ENCODE peak calls at places on chromosomes 6 and 20, in eight cellular contexts. One of them, this sample, is unnamed.

GRCh38 chr20:4063631-4064030 is 48.3 kb upstream of the RNF24 start:
- DNase-seq in IMR-90: peak
- DNase-seq in AG04450: no peak
- DNase-seq in GM23248: peak
- DNase-seq in prostate gland: no peak
- DNase-seq in psoas muscle: no peak
- DNase-seq in PC-3: no peak
- DNase-seq in brain microvascular endothelial cell: peak
- DNase-seq in this sample: no peak

GRCh38 chr6:128519931-128520435 is 416 bp downstream of the PTPRK start:
- DNase-seq in IMR-90: no peak
- DNase-seq in AG04450: no peak
- DNase-seq in GM23248: peak
- DNase-seq in prostate gland: peak
- DNase-seq in psoas muscle: no peak
- DNase-seq in PC-3: no peak
- DNase-seq in brain microvascular endothelial cell: no peak
- DNase-seq in this sample: peak

GRCh38 chr6:52877168-52877567 is 32.3 kb downstream of the GSTA3 start:
- DNase-seq in IMR-90: peak
- DNase-seq in AG04450: peak
- DNase-seq in GM23248: peak
- DNase-seq in prostate gland: no peak
- DNase-seq in psoas muscle: no peak
- DNase-seq in PC-3: peak
- DNase-seq in brain microvascular endothelial cell: peak
- DNase-seq in this sample: peak

GRCh38 chr20:24743641-24744040 is 205.4 kb upstream of the CST7 start:
- DNase-seq in IMR-90: no peak
- DNase-seq in AG04450: no peak
- DNase-seq in GM23248: no peak
- DNase-seq in prostate gland: no peak
- DNase-seq in psoas muscle: no peak
- DNase-seq in PC-3: no peak
- DNase-seq in brain microvascular endothelial cell: no peak
- DNase-seq in this sample: no peak

GRCh38 chr6:36873612-36874011 is 991 bp downstream of the PPIL1 start:
- DNase-seq in IMR-90: no peak
- DNase-seq in AG04450: no peak
- DNase-seq in GM23248: no peak
- DNase-seq in prostate gland: no peak
- DNase-seq in psoas muscle: no peak
- DNase-seq in PC-3: peak
- DNase-seq in brain microvascular endothelial cell: no peak
- DNase-seq in this sample: no peak

GRCh38 chr6:140572129-140572528 is 1197.7 kb upstream of the CITED2 start:
- DNase-seq in IMR-90: peak
- DNase-seq in AG04450: peak
- DNase-seq in GM23248: peak
- DNase-seq in prostate gland: no peak
- DNase-seq in psoas muscle: no peak
- DNase-seq in PC-3: peak
- DNase-seq in brain microvascular endothelial cell: peak
- DNase-seq in this sample: peak

GRCh38 chr6:21582651-21583050 is 10.9 kb upstream of the SOX4 start:
- DNase-seq in IMR-90: peak
- DNase-seq in AG04450: no peak
- DNase-seq in GM23248: peak
- DNase-seq in prostate gland: no peak
- DNase-seq in psoas muscle: no peak
- DNase-seq in PC-3: peak
- DNase-seq in brain microvascular endothelial cell: no peak
- DNase-seq in this sample: peak

GRCh38 chr20:48765359-48765758 is 62.4 kb downstream of the PREX1 start:
- DNase-seq in IMR-90: no peak
- DNase-seq in AG04450: no peak
- DNase-seq in GM23248: no peak
- DNase-seq in prostate gland: no peak
- DNase-seq in psoas muscle: no peak
- DNase-seq in PC-3: no peak
- DNase-seq in brain microvascular endothelial cell: no peak
- DNase-seq in this sample: peak

GRCh38 chr20:32539063-32539816 is 45.9 kb downstream of the NOL4L start:
- DNase-seq in IMR-90: no peak
- DNase-seq in AG04450: no peak
- DNase-seq in GM23248: peak
- DNase-seq in prostate gland: no peak
- DNase-seq in psoas muscle: no peak
- DNase-seq in PC-3: no peak
- DNase-seq in brain microvascular endothelial cell: no peak
- DNase-seq in this sample: peak

GRCh38 chr6:64012351-64013060 is 376.9 kb downstream of the PHF3 start:
- DNase-seq in IMR-90: peak
- DNase-seq in AG04450: peak
- DNase-seq in GM23248: peak
- DNase-seq in prostate gland: no peak
- DNase-seq in psoas muscle: no peak
- DNase-seq in PC-3: peak
- DNase-seq in brain microvascular endothelial cell: peak
- DNase-seq in this sample: no peak

GRCh38 chr20:63955281-63955845 is 853 bp downstream of the UCKL1 start:
- DNase-seq in IMR-90: no peak
- DNase-seq in AG04450: no peak
- DNase-seq in GM23248: peak
- DNase-seq in prostate gland: no peak
- DNase-seq in psoas muscle: no peak
- DNase-seq in PC-3: peak
- DNase-seq in brain microvascular endothelial cell: no peak
- DNase-seq in this sample: peak

GRCh38 chr20:34703061-34703572 is 1.0 kb upstream of the TP53INP2 start:
- DNase-seq in IMR-90: no peak
- DNase-seq in AG04450: no peak
- DNase-seq in GM23248: no peak
- DNase-seq in prostate gland: no peak
- DNase-seq in psoas muscle: no peak
- DNase-seq in PC-3: no peak
- DNase-seq in brain microvascular endothelial cell: no peak
- DNase-seq in this sample: peak

GRCh38 chr6:42845327-42845694 is 34.1 kb upstream of the RPL7L1 start:
- DNase-seq in IMR-90: no peak
- DNase-seq in AG04450: no peak
- DNase-seq in GM23248: no peak
- DNase-seq in prostate gland: no peak
- DNase-seq in psoas muscle: no peak
- DNase-seq in PC-3: no peak
- DNase-seq in brain microvascular endothelial cell: no peak
- DNase-seq in this sample: peak

GRCh38 chr20:44967207-44967807 is 995 bp downstream of the STK4 start:
- DNase-seq in IMR-90: no peak
- DNase-seq in AG04450: no peak
- DNase-seq in GM23248: peak
- DNase-seq in prostate gland: no peak
- DNase-seq in psoas muscle: no peak
- DNase-seq in PC-3: peak
- DNase-seq in brain microvascular endothelial cell: no peak
- DNase-seq in this sample: no peak

GRCh38 chr6:37835923-37836322 is 16.4 kb downstream of the ZFAND3 start:
- DNase-seq in IMR-90: no peak
- DNase-seq in AG04450: no peak
- DNase-seq in GM23248: no peak
- DNase-seq in prostate gland: no peak
- DNase-seq in psoas muscle: no peak
- DNase-seq in PC-3: no peak
- DNase-seq in brain microvascular endothelial cell: no peak
- DNase-seq in this sample: no peak

GRCh38 chr6:40732878-40733277 is 145.7 kb upstream of the LRFN2 start:
- DNase-seq in IMR-90: no peak
- DNase-seq in AG04450: no peak
- DNase-seq in GM23248: no peak
- DNase-seq in prostate gland: peak
- DNase-seq in psoas muscle: no peak
- DNase-seq in PC-3: no peak
- DNase-seq in brain microvascular endothelial cell: peak
- DNase-seq in this sample: no peak

GRCh38 chr6:141667580-141668309 is 465.0 kb upstream of the GJE1 start:
- DNase-seq in IMR-90: peak
- DNase-seq in AG04450: no peak
- DNase-seq in GM23248: peak
- DNase-seq in prostate gland: no peak
- DNase-seq in psoas muscle: no peak
- DNase-seq in PC-3: no peak
- DNase-seq in brain microvascular endothelial cell: peak
- DNase-seq in this sample: no peak
- H3K27ac ChIP-seq in IMR-90: no peak
- H3K27ac ChIP-seq in AG04450: no peak
- H3K27ac ChIP-seq in GM23248: no peak
- H3K27ac ChIP-seq in prostate gland: no peak
- H3K27ac ChIP-seq in psoas muscle: no peak
- H3K27ac ChIP-seq in PC-3: no peak
- H3K27ac ChIP-seq in brain microvascular endothelial cell: no peak
- H3K27ac ChIP-seq in this sample: no peak

GRCh38 chr20:1934578-1935573 is 39.7 kb downstream of the SIRPA start:
- DNase-seq in IMR-90: peak
- DNase-seq in AG04450: no peak
- DNase-seq in GM23248: peak
- DNase-seq in prostate gland: no peak
- DNase-seq in psoas muscle: peak
- DNase-seq in PC-3: no peak
- DNase-seq in brain microvascular endothelial cell: peak
- DNase-seq in this sample: peak
- H3K27ac ChIP-seq in IMR-90: no peak
- H3K27ac ChIP-seq in AG04450: peak
- H3K27ac ChIP-seq in GM23248: peak
- H3K27ac ChIP-seq in prostate gland: no peak
- H3K27ac ChIP-seq in psoas muscle: peak
- H3K27ac ChIP-seq in PC-3: no peak
- H3K27ac ChIP-seq in brain microvascular endothelial cell: no peak
- H3K27ac ChIP-seq in this sample: peak

DNA sequence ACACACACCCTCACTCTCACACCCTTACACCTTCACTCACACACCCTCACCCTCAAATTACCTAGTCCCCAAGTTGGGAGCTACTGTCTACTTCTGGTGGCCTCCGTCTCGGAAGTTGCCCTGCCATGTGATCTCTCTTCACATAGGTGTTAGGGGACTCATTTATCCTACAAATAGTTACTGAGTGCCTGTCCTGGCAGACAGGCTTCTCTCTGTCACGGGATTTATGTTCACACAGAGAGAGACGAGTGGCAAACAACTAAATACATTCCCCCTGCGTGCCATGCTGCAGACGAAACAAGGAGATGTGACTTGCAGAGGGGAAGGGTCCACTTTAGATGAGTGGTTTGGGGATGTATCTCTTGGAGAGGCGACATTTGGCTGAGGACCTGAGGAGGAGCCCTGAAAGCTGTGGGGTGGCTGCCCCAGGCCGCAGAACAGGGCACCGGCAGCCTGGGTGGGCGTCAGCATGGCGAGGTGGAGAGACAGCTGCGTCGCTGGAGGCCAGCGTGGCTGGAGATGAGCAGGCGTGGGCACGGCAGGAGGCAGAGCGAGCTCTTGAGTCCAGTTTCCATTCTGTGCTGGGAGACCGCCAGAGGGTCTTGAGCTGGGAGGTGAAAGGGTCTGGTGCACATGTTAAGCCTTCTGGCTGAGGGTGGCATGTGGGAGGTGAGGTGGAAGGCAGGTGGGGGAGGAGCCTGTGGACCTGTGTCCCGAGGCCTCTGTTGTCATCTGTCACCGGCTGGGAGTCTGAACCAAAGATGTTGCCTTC is 17.2 kb downstream of the DYNLT1 start:
- DNase-seq in IMR-90: no peak
- DNase-seq in AG04450: no peak
- DNase-seq in GM23248: no peak
- DNase-seq in prostate gland: no peak
- DNase-seq in psoas muscle: no peak
- DNase-seq in PC-3: no peak
- DNase-seq in brain microvascular endothelial cell: no peak
- DNase-seq in this sample: no peak
- H3K27ac ChIP-seq in IMR-90: no peak
- H3K27ac ChIP-seq in AG04450: no peak
- H3K27ac ChIP-seq in GM23248: no peak
- H3K27ac ChIP-seq in prostate gland: no peak
- H3K27ac ChIP-seq in psoas muscle: no peak
- H3K27ac ChIP-seq in PC-3: no peak
- H3K27ac ChIP-seq in brain microvascular endothelial cell: no peak
- H3K27ac ChIP-seq in this sample: no peak

GRCh38 chr6:149247385-149247763 is 70.1 kb upstream of the TAB2 start:
- DNase-seq in IMR-90: no peak
- DNase-seq in AG04450: no peak
- DNase-seq in GM23248: no peak
- DNase-seq in prostate gland: no peak
- DNase-seq in psoas muscle: no peak
- DNase-seq in PC-3: no peak
- DNase-seq in brain microvascular endothelial cell: no peak
- DNase-seq in this sample: no peak

GRCh38 chr6:149244105-149244504 is 73.4 kb upstream of the TAB2 start:
- DNase-seq in IMR-90: no peak
- DNase-seq in AG04450: no peak
- DNase-seq in GM23248: no peak
- DNase-seq in prostate gland: no peak
- DNase-seq in psoas muscle: no peak
- DNase-seq in PC-3: no peak
- DNase-seq in brain microvascular endothelial cell: no peak
- DNase-seq in this sample: no peak

GRCh38 chr6:149249370-149250357 is 67.8 kb upstream of the TAB2 start:
- DNase-seq in IMR-90: no peak
- DNase-seq in AG04450: no peak
- DNase-seq in GM23248: no peak
- DNase-seq in prostate gland: no peak
- DNase-seq in psoas muscle: no peak
- DNase-seq in PC-3: peak
- DNase-seq in brain microvascular endothelial cell: no peak
- DNase-seq in this sample: no peak

GRCh38 chr6:149248688-149249369 is 68.7 kb upstream of the TAB2 start:
- DNase-seq in IMR-90: no peak
- DNase-seq in AG04450: no peak
- DNase-seq in GM23248: no peak
- DNase-seq in prostate gland: no peak
- DNase-seq in psoas muscle: no peak
- DNase-seq in PC-3: peak
- DNase-seq in brain microvascular endothelial cell: no peak
- DNase-seq in this sample: no peak

DNA sequence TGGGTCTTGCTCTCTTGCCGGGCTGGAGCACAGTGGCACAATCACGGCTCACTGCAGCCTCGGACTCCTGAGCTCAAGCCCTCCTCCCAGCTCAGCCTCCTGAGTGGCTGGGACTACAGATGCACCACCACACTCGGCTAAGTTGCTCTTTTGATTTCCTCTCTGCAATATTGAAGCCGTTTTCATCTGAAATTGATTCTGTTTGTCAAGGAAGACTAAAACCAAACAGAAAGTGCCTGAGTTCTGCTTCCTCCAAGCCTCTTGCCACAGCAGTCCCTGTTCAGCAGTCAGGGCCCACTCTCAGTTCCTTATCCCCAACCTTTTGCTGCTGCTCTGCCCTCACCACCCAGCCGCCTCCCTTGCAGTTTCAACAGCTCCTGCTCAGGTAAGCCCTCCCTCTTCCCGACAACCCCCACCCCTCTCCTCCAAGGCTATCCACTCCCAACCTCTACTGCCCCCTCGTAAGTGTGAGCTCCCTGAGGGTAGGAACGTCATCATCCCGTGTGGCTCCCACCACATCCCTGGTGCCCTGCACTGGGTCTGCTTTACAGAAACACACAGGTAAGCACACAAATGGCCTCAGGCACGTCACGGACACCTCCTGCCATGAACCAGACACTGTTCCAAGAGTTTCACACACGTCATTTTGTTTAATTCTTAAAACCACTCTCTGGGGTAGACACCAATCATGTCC is 70.7 kb upstream of the TAB2 start:
- DNase-seq in IMR-90: no peak
- DNase-seq in AG04450: no peak
- DNase-seq in GM23248: no peak
- DNase-seq in prostate gland: no peak
- DNase-seq in psoas muscle: no peak
- DNase-seq in PC-3: no peak
- DNase-seq in brain microvascular endothelial cell: no peak
- DNase-seq in this sample: no peak
- H3K27ac ChIP-seq in IMR-90: no peak
- H3K27ac ChIP-seq in AG04450: no peak
- H3K27ac ChIP-seq in GM23248: no peak
- H3K27ac ChIP-seq in prostate gland: no peak
- H3K27ac ChIP-seq in psoas muscle: no peak
- H3K27ac ChIP-seq in PC-3: no peak
- H3K27ac ChIP-seq in brain microvascular endothelial cell: no peak
- H3K27ac ChIP-seq in this sample: no peak

This sample was measured in osteoblast.